ENCODE peak calls at places on chromosomes 2 and 18, in five cellular contexts. I, C, M, Z and H are unnamed samples.

GRCh38 chr2:150609831-150610582 is 122.5 kb upstream of the RND3 start:
- DNase-seq in Z (no peak), M (no peak), I (no peak), C (no peak), H (no peak)

GRCh38 chr2:54595161-54595803 is 128.2 kb upstream of the EML6 start:
- DNase-seq in C (no peak), Z (no peak), M (no peak), I (no peak), H (no peak)

GRCh38 chr2:232994446-232994845 is 18.6 kb downstream of the NGEF start:
- DNase-seq in M (no peak), Z (no peak), C (no peak), I (no peak), H (no peak)

GRCh38 chr2:144510206-144510991 is 9.5 kb downstream of the ZEB2 start:
- DNase-seq in M (no peak), Z (peak), I (peak), C (peak), H (no peak)

GRCh38 chr2:241445426-241445825 is 63.0 kb downstream of the STK25 start:
- DNase-seq in I (no peak), M (no peak), C (no peak), Z (no peak), H (no peak)

GRCh38 chr2:173051463-173051862 is 24.2 kb upstream of the MAP3K20 start:
- DNase-seq in I (no peak), M (no peak), Z (no peak), C (no peak), H (no peak)

GRCh38 chr2:16250886-16251285 is 310.5 kb downstream of the MYCN start:
- DNase-seq in Z (no peak), I (no peak), M (no peak), C (no peak), H (no peak)

GRCh38 chr2:12702661-12703121 is 14.0 kb upstream of the TRIB2 start:
- DNase-seq in M (no peak), I (no peak), C (peak), Z (no peak), H (no peak)

GRCh38 chr2:20972110-20972509 is 71.8 kb downstream of the APOB start:
- DNase-seq in I (no peak), C (no peak), M (no peak), Z (no peak), H (no peak)

GRCh38 chr2:97699765-97700444 is 13.5 kb upstream of the ZAP70 start:
- DNase-seq in C (peak), Z (peak), M (peak), I (no peak), H (peak)

GRCh38 chr2:203739351-203739750 is 32.9 kb downstream of the CD28 start:
- DNase-seq in Z (no peak), M (no peak), C (no peak), I (no peak), H (no peak)

GRCh38 chr2:12816379-12817306 is 99.9 kb downstream of the TRIB2 start:
- DNase-seq in I (no peak), C (no peak), Z (no peak), M (no peak), H (no peak)

GRCh38 chr2:152054593-152054992 is 44.3 kb downstream of the CACNB4 start:
- DNase-seq in Z (no peak), I (no peak), C (no peak), M (no peak), H (no peak)

GRCh38 chr18:7338846-7339245 is 108.0 kb downstream of the LRRC30 start:
- DNase-seq in C (no peak), M (no peak), Z (no peak), I (no peak), H (no peak)

GRCh38 chr2:38922902-38923301 is 33.2 kb downstream of the ARHGEF33 start:
- DNase-seq in C (no peak), Z (no peak), I (no peak), M (no peak), H (no peak)

GRCh38 chr2:20391951-20392699 is 41.5 kb upstream of the PUM2 start:
- DNase-seq in Z (peak), M (peak), I (no peak), C (no peak), H (peak)

GRCh38 chr2:8189316-8189715 is 492.5 kb upstream of the ID2 start:
- DNase-seq in C (no peak), M (no peak), I (no peak), Z (no peak), H (no peak)

GRCh38 chr2:161085041-161085598 is 75.1 kb upstream of the TANK start:
- DNase-seq in Z (no peak), M (no peak), I (no peak), C (peak), H (peak)

GRCh38 chr18:7735606-7736175 is 168.6 kb downstream of the PTPRM start:
- DNase-seq in Z (no peak), M (no peak), C (no peak), I (no peak), H (no peak)

GRCh38 chr2:54574107-54574859 is 118.2 kb downstream of the SPTBN1 start:
- DNase-seq in C (peak), Z (peak), I (peak), M (peak), H (peak)

GRCh38 chr2:176126929-176127768 is 2.4 kb upstream of the HOXD8 start:
- DNase-seq in M (peak), C (peak), I (no peak), Z (peak), H (peak)

GRCh38 chr2:202032841-202033316 is 776 bp upstream of the FZD7 start:
- DNase-seq in M (peak), I (no peak), Z (no peak), C (peak), H (peak)

GRCh38 chr2:46355756-46356155 is 58.5 kb downstream of the EPAS1 start:
- DNase-seq in C (no peak), I (no peak), Z (no peak), M (no peak), H (no peak)

GRCh38 chr18:8623549-8624106 is 14.4 kb downstream of the RAB12 start:
- DNase-seq in M (no peak), Z (no peak), I (no peak), C (no peak), H (no peak)

GRCh38 chr2:39845460-39846146 is 66.5 kb upstream of the THUMPD2 start:
- DNase-seq in M (no peak), Z (no peak), C (no peak), I (no peak), H (no peak)

GRCh38 chr2:28152585-28153284 is 239.9 kb upstream of the FOSL2 start:
- DNase-seq in I (no peak), Z (no peak), C (peak), M (no peak), H (no peak)

GRCh38 chr2:30936924-30937323 is 129.7 kb upstream of the CAPN13 start:
- DNase-seq in I (no peak), C (no peak), M (no peak), Z (no peak), H (no peak)

GRCh38 chr2:190216829-190217228 is 102.8 kb downstream of the HIBCH start:
- DNase-seq in Z (peak), M (peak), C (peak), I (no peak), H (peak)

GRCh38 chr18:69250305-69251151 is 150.2 kb upstream of the DOK6 start:
- DNase-seq in Z (no peak), M (no peak), I (no peak), C (no peak), H (no peak)

GRCh38 chr2:46954951-46955571 is 39.5 kb upstream of the MCFD2 start:
- DNase-seq in M (peak), Z (peak), C (peak), I (no peak), H (peak)

GRCh38 chr2:9838391-9838790 is 4.9 kb upstream of the TAF1B start:
- DNase-seq in C (no peak), I (no peak), M (no peak), Z (no peak), H (no peak)

GRCh38 chr18:45672637-45673036 is 51.3 kb upstream of the SLC14A1 start:
- DNase-seq in Z (no peak), M (no peak), C (no peak), I (no peak), H (no peak)

GRCh38 chr2:230423851-230424458 is 8.0 kb downstream of the SP100 start:
- DNase-seq in M (no peak), I (no peak), C (no peak), Z (peak), H (no peak)

GRCh38 chr2:231413921-231414476 is 18.5 kb downstream of the B3GNT7 start:
- DNase-seq in I (no peak), M (no peak), Z (peak), C (no peak), H (no peak)

GRCh38 chr2:240431663-240432424 is 3.6 kb upstream of the GPC1 start:
- DNase-seq in M (no peak), Z (no peak), C (no peak), I (no peak), H (no peak)

GRCh38 chr2:8543065-8543411 is 138.8 kb upstream of the ID2 start:
- DNase-seq in M (no peak), C (no peak), I (no peak), Z (no peak), H (no peak)

GRCh38 chr2:79253375-79253774 is 93.8 kb upstream of the REG3A start:
- DNase-seq in C (no peak), I (no peak), M (no peak), Z (no peak), H (no peak)

GRCh38 chr2:120635146-120635545 is 100.5 kb upstream of the GLI2 start:
- DNase-seq in Z (no peak), I (no peak), C (no peak), M (no peak), H (no peak)

GRCh38 chr2:180507028-180507427 is 473.4 kb upstream of the UBE2E3 start:
- DNase-seq in C (no peak), Z (no peak), I (no peak), M (no peak), H (no peak)

GRCh38 chr2:27407798-27408491 is 1.4 kb downstream of the PPM1G start:
- DNase-seq in Z (peak), I (no peak), C (peak), M (peak), H (peak)

GRCh38 chr2:135055182-135055786 is 3.2 kb downstream of the RAB3GAP1 start:
- DNase-seq in I (no peak), Z (no peak), C (peak), M (peak), H (no peak)
- H3K4me2 ChIP-seq in I (peak), Z (peak), C (peak), M (peak), H (no peak)

GRCh38 chr18:48607049-48607984 is 68.5 kb downstream of the CTIF start:
- DNase-seq in C (no peak), I (no peak), Z (peak), M (no peak), H (no peak)
- TF ChIP-seq MYC in C (no peak), I (no peak), Z (no peak), M (no peak), H (no peak)

DNA sequence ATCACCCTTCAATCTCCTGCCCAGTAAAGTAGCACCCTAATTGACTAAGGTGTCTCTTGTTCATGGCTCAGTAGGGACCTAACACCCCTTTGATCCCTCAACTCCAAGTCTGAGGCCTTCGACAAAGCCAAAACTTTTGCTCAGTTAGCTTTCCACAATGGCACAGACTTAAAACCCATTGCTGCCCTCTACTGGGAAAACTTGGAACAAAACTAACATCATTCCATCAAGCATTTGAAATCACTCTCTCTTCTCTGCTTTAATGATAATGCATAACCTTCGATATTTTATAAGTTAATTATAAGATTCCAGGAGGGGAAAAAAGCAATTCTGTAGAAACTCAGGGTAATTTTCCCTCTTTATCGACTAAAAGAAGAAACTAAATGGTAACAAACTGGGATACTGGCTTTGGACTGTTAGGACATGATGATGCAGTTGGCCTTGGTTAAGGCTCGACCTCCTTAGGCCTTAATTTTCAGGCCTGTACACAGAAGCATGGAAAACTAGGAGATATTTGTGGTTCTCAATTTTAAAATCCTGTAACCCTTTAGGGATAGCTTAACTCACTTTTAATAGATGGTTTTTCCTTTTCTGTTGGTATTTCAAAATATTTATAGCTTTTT is 127.8 kb downstream of the STK39 start:
- DNase-seq in M (peak), I (no peak), Z (peak), C (peak), H (peak)
- H3K4me2 ChIP-seq in M (no peak), I (no peak), Z (no peak), C (no peak), H (no peak)

GRCh38 chr2:212030709-212031108 is 507.9 kb downstream of the ERBB4 start:
- DNase-seq in C (no peak), I (no peak), Z (no peak), M (no peak), H (no peak)

GRCh38 chr2:212032032-212032431 is 506.6 kb downstream of the ERBB4 start:
- DNase-seq in I (no peak), C (peak), M (no peak), Z (no peak), H (no peak)

GRCh38 chr2:212024040-212024439 is 514.6 kb downstream of the ERBB4 start:
- DNase-seq in M (no peak), Z (no peak), C (no peak), I (no peak), H (no peak)

GRCh38 chr2:212032536-212033219 is 505.9 kb downstream of the ERBB4 start:
- DNase-seq in M (no peak), Z (no peak), I (no peak), C (peak), H (no peak)

GRCh38 chr2:212027681-212028628 is 510.6 kb downstream of the ERBB4 start:
- DNase-seq in I (no peak), Z (no peak), M (no peak), C (peak), H (no peak)
- TF ChIP-seq MYC in I (no peak), Z (no peak), M (no peak), C (no peak), H (no peak)

DNA sequence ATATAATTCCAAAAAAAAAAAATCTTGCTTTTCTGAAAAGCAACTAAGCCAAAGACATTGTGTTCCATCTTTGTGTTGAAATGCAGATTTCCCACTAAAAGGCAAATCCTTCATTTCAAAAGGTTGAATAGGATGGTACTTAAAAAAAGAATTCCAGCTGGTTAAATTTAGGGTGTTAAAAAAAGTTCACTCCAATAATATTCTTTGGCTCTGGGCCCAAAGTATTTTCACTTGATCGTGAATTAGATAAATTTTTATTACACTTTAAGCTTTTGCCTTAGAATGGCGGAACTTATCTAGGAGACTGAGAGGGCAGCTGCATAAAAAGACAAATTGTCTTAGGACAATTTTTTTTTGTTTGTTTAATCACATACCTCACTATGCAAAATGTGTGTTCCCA is 79.2 kb downstream of the BCL11A start:
- DNase-seq in I (no peak), Z (no peak), C (no peak), M (no peak), H (no peak)
- H3K4me2 ChIP-seq in I (no peak), Z (no peak), C (no peak), M (no peak), H (no peak)

GRCh38 chr2:222848862-222849261 is 12.0 kb upstream of the ACSL3 start:
- DNase-seq in M (no peak), Z (no peak), C (no peak), I (no peak), H (no peak)

GRCh38 chr2:222854773-222855700 is 5.8 kb upstream of the ACSL3 start:
- DNase-seq in M (no peak), I (no peak), C (no peak), Z (no peak), H (no peak)

DNA sequence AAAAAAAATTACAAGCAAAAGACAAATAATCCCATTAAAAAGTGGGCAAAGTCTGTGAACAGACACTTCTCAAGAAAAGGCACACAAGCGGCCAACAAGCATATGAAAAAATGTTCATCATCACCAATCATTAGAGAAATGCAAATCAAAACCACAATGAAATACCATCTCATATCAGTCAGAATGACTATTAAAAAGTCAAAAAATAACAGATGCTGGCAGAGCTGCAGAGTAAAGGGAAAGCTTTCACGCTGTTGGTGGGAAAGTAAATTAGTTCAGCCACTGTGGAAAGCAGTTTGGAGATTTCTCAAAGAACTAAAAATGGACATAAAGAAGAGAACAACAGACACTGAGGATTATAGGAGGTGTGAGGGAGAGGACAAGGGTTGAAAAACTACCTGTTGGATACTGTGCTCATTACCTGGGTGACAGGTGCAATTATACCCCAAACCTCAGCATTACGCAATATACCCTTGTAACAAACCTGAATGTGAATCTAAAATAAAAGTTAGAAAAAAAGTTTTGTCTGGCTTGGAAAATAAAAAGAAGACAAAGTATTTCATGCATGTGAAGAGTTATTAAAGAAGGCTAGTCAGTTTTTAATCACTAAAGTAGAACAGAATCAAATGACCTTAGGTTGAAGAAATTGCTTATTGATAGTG is 8.7 kb upstream of the ACSL3 start:
- DNase-seq in M (no peak), Z (no peak), I (no peak), C (no peak), H (no peak)
- TF ChIP-seq MYC in M (no peak), Z (no peak), I (no peak), C (no peak), H (no peak)

DNA sequence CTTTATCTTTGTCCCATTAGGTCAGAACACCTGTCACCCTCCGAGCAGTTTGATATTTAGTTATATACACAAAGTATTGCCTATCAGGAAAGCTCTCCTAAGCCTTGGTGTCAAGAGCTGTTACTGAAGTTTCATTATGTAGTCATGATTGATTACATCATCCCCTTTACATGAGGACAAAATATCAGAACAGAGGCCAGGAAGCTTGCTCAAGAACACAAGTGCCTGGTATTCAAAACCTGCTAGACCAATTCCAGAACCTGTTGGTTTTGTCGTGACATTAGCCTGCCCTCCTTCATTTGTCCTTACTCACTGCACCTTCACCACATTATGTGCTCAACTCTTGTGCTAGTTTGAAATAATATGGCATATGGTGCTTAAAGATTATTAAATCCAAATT is 377.1 kb downstream of the CDH19 start:
- DNase-seq in M (no peak), C (no peak), Z (no peak), I (no peak), H (no peak)
- H3K4me2 ChIP-seq in M (no peak), C (no peak), Z (no peak), I (no peak), H (no peak)